ENCODE peak calls at places on chromosomes 11 and 22, in nine cellular contexts. A is AG04450; B is D341Med; E is HS-27A; D is activated naive CD4-positive, alpha-beta T cell treated with anti-CD3 and anti-CD28 coated beads, Interleukin-2, amount 50 U/mL, for 16 hours; M is GM12864; R is testis; H is neural progenitor cell; J is nucleus accumbens. Y is an unnamed sample.

GRCh38 chr11:32088117-32088941 is 2.5 kb upstream of the RCN1 start:
- DNase-seq in B (no peak), M (no peak), A (peak), R (peak), E (peak), D (peak), J (peak), H (no peak), Y (peak)

GRCh38 chr22:46842606-46843005 is 80.2 kb downstream of the TBC1D22A start:
- DNase-seq in E (no peak), A (no peak), J (no peak), D (no peak), B (no peak), M (no peak), R (no peak), H (no peak), Y (no peak)

GRCh38 chr22:23182289-23183106 is 2.2 kb downstream of the BCR start:
- DNase-seq in A (no peak), D (peak), B (no peak), R (no peak), M (no peak), E (no peak), H (peak), J (no peak), Y (no peak)

GRCh38 chr11:111427471-111427912 is 48.4 kb upstream of the POU2AF1 start:
- DNase-seq in E (no peak), H (no peak), R (no peak), A (no peak), D (no peak), M (no peak), B (peak), J (no peak), Y (no peak)

GRCh38 chr22:42083119-42083518 is 3.6 kb downstream of the SMDT1 start:
- DNase-seq in J (no peak), D (no peak), M (no peak), A (no peak), H (no peak), B (no peak), R (no peak), E (no peak), Y (no peak)

GRCh38 chr22:36218648-36219047 is 17.0 kb upstream of the APOL4 start:
- DNase-seq in B (no peak), A (no peak), E (no peak), M (no peak), H (no peak), R (no peak), D (no peak), J (no peak), Y (no peak)

GRCh38 chr22:45544588-45545170 is 42.0 kb downstream of the FBLN1 start:
- DNase-seq in D (no peak), J (no peak), E (no peak), M (no peak), B (no peak), A (no peak), H (no peak), R (no peak), Y (no peak)

GRCh38 chr11:48055292-48056132 is 75.2 kb downstream of the PTPRJ start:
- DNase-seq in J (no peak), M (no peak), R (no peak), E (no peak), D (peak), A (no peak), B (no peak), H (no peak), Y (no peak)

GRCh38 chr11:112965601-112966125 is 4.4 kb downstream of the NCAM1 start:
- DNase-seq in A (no peak), B (no peak), E (no peak), R (no peak), M (no peak), D (no peak), J (no peak), H (peak), Y (no peak)

GRCh38 chr22:19120829-19121630 is 1.2 kb downstream of the DGCR2 start:
- DNase-seq in R (peak), B (no peak), E (no peak), A (no peak), D (peak), J (no peak), H (peak), M (no peak), Y (peak)

GRCh38 chr11:67439321-67440228 is 2.1 kb upstream of the PTPRCAP start:
- DNase-seq in J (no peak), M (no peak), E (no peak), H (no peak), R (no peak), D (no peak), A (no peak), B (peak), Y (peak)

GRCh38 chr11:66204412-66204811 is 64.0 kb upstream of the RAB1B start:
- DNase-seq in B (no peak), E (no peak), A (no peak), M (no peak), J (no peak), D (no peak), H (no peak), R (no peak), Y (no peak)

GRCh38 chr11:77299528-77299993 is 1.9 kb downstream of the GDPD4 start:
- DNase-seq in M (no peak), H (no peak), J (no peak), E (no peak), D (no peak), R (no peak), A (no peak), B (no peak), Y (no peak)

GRCh38 chr11:134521001-134521400 is 109.0 kb upstream of the B3GAT1 start:
- DNase-seq in E (no peak), B (no peak), D (no peak), R (no peak), H (no peak), M (no peak), A (no peak), J (no peak), Y (no peak)

GRCh38 chr11:57432714-57433163 is 5.8 kb upstream of the SLC43A3 start:
- DNase-seq in B (no peak), A (peak), R (peak), D (no peak), E (no peak), J (no peak), M (no peak), H (no peak), Y (peak)

GRCh38 chr11:123511037-123511870 is 81.2 kb downstream of the GRAMD1B start:
- DNase-seq in A (peak), H (peak), R (peak), E (peak), M (peak), B (peak), J (peak), D (peak), Y (peak)

GRCh38 chr11:102276302-102277182 is 40.7 kb upstream of the BIRC3 start:
- DNase-seq in A (no peak), R (no peak), H (no peak), J (no peak), D (no peak), M (no peak), E (no peak), B (no peak), Y (no peak)

GRCh38 chr11:126360049-126360446 is 4.6 kb downstream of the ST3GAL4 start:
- DNase-seq in D (no peak), M (no peak), R (no peak), H (no peak), E (no peak), J (no peak), B (no peak), A (no peak), Y (no peak)

GRCh38 chr11:128859563-128860441 is 7.3 kb downstream of the KCNJ1 start:
- DNase-seq in E (no peak), M (peak), H (peak), D (peak), B (peak), J (no peak), R (peak), A (no peak), Y (no peak)

GRCh38 chr11:19890308-19890707 is 177.7 kb downstream of the NAV2 start:
- DNase-seq in A (peak), D (no peak), M (no peak), R (no peak), H (no peak), J (no peak), E (peak), B (no peak), Y (peak)

GRCh38 chr11:102568851-102569250 is 38.3 kb upstream of the MMP7 start:
- DNase-seq in J (no peak), D (no peak), B (no peak), A (no peak), M (no peak), H (no peak), E (no peak), R (no peak), Y (no peak)

GRCh38 chr11:1341928-1342524 is 32.6 kb upstream of the TOLLIP start:
- DNase-seq in A (no peak), M (no peak), B (no peak), J (peak), H (no peak), E (no peak), D (no peak), R (no peak), Y (no peak)

GRCh38 chr22:49934891-49935557 is 16.6 kb downstream of the CRELD2 start:
- DNase-seq in J (peak), H (peak), A (no peak), M (no peak), E (no peak), R (peak), B (peak), D (peak), Y (peak)

GRCh38 chr11:59173080-59173963 is 1.4 kb downstream of the DTX4 start:
- DNase-seq in B (no peak), R (peak), J (peak), H (peak), A (no peak), D (no peak), M (no peak), E (no peak), Y (peak)

GRCh38 chr22:44698531-44699421 is 3.2 kb upstream of the PRR5 start:
- DNase-seq in R (no peak), E (peak), D (no peak), H (peak), J (no peak), M (no peak), A (peak), B (no peak), Y (peak)